ENCODE peak calls at places on chromosome 15, in ten cellular contexts. S is AG09309; U is endothelial cell; E is choroid plexus epithelial cell; I is cardiac muscle cell; P is Peyer's patch; R is PC-3; D is osteocyte; V is fibroblast of mammary gland; O is CD8-positive, alpha-beta T cell. H is an unnamed sample.

GRCh38 chr15:32790352-32790999 is 72.7 kb downstream of the GREM1 start:
- DNase-seq in S (no peak), U (no peak), E (peak), I (no peak), P (no peak), R (peak), D (no peak), V (peak), O (no peak), H (no peak)

GRCh38 chr15:88006146-88006545 is 250.4 kb downstream of the NTRK3 start:
- DNase-seq in S (no peak), U (no peak), E (no peak), I (no peak), P (no peak), R (no peak), D (no peak), V (no peak), O (no peak), H (no peak)

GRCh38 chr15:27767918-27768640 is 331.0 kb downstream of the OCA2 start:
- DNase-seq in S (no peak), U (no peak), E (no peak), I (no peak), P (no peak), R (no peak), D (peak), V (no peak), O (no peak), H (no peak)

GRCh38 chr15:87631775-87632174 is 624.8 kb downstream of the NTRK3 start:
- DNase-seq in S (no peak), U (no peak), E (no peak), I (no peak), P (no peak), R (no peak), D (no peak), V (no peak), O (no peak), H (no peak)

GRCh38 chr15:88693191-88693590 is 54.4 kb downstream of the ISG20 start:
- DNase-seq in S (no peak), U (no peak), E (no peak), I (no peak), P (no peak), R (no peak), D (no peak), V (no peak), O (no peak), H (no peak)

GRCh38 chr15:88448991-88449461 is 18.2 kb downstream of the MRPL46 start:
- DNase-seq in S (no peak), U (no peak), E (no peak), I (no peak), P (no peak), R (no peak), D (peak), V (no peak), O (no peak), H (no peak)

GRCh38 chr15:41695750-41696436 is 35.7 kb downstream of the MGA start:
- DNase-seq in S (no peak), U (peak), E (peak), I (peak), P (peak), R (peak), D (no peak), V (peak), O (peak), H (no peak)

GRCh38 chr15:96340611-96341464 is 10.3 kb downstream of the NR2F2 start:
- DNase-seq in S (no peak), U (peak), E (peak), I (peak), P (peak), R (peak), D (no peak), V (peak), O (no peak), H (peak)

GRCh38 chr15:74783072-74783807 is 1.4 kb downstream of the CSK start:
- DNase-seq in S (no peak), U (no peak), E (peak), I (no peak), P (no peak), R (no peak), D (no peak), V (peak), O (peak), H (no peak)

GRCh38 chr15:76107169-76107568 is 47.4 kb downstream of the TMEM266 start:
- DNase-seq in S (no peak), U (no peak), E (no peak), I (no peak), P (no peak), R (peak), D (peak), V (peak), O (no peak), H (no peak)

GRCh38 chr15:57885435-57885834 is 178.9 kb downstream of the POLR2M start:
- DNase-seq in S (no peak), U (no peak), E (no peak), I (no peak), P (no peak), R (no peak), D (no peak), V (no peak), O (no peak), H (no peak)

GRCh38 chr15:33963831-33964664 is 4.2 kb upstream of the CHRM5 start:
- DNase-seq in S (no peak), U (no peak), E (peak), I (peak), P (no peak), R (peak), D (no peak), V (peak), O (no peak), H (no peak)

GRCh38 chr15:91291673-91292072 is 191.6 kb downstream of the SV2B start:
- DNase-seq in S (no peak), U (no peak), E (peak), I (no peak), P (no peak), R (no peak), D (no peak), V (peak), O (no peak), H (no peak)

GRCh38 chr15:88939486-88939806 is 26.3 kb upstream of the MFGE8 start:
- DNase-seq in S (no peak), U (no peak), E (no peak), I (no peak), P (no peak), R (no peak), D (no peak), V (no peak), O (no peak), H (no peak)

GRCh38 chr15:43958894-43959330 is 132.1 kb downstream of the WDR76 start:
- DNase-seq in S (peak), U (no peak), E (peak), I (no peak), P (no peak), R (peak), D (no peak), V (peak), O (no peak), H (no peak)

GRCh38 chr15:78079296-78080087 is 2.0 kb upstream of the TBC1D2B start:
- DNase-seq in S (no peak), U (no peak), E (no peak), I (peak), P (peak), R (no peak), D (no peak), V (no peak), O (no peak), H (no peak)

GRCh38 chr15:47588968-47589367 is 128.3 kb upstream of the SEMA6D start:
- DNase-seq in S (no peak), U (no peak), E (no peak), I (no peak), P (no peak), R (no peak), D (no peak), V (no peak), O (no peak), H (no peak)

GRCh38 chr15:40854161-40854560 is 10.3 kb downstream of the SPINT1 start:
- DNase-seq in S (no peak), U (no peak), E (no peak), I (no peak), P (no peak), R (no peak), D (no peak), V (no peak), O (no peak), H (no peak)

GRCh38 chr15:59941612-59942011 is 62.5 kb upstream of the FOXB1 start:
- DNase-seq in S (no peak), U (no peak), E (no peak), I (no peak), P (no peak), R (peak), D (no peak), V (no peak), O (no peak), H (no peak)

GRCh38 chr15:27564656-27565055 is 534.5 kb downstream of the OCA2 start:
- DNase-seq in S (no peak), U (no peak), E (no peak), I (no peak), P (no peak), R (no peak), D (no peak), V (no peak), O (no peak), H (no peak)

GRCh38 chr15:25401511-25401910 is 37.3 kb downstream of the UBE3A start:
- DNase-seq in S (no peak), U (no peak), E (peak), I (no peak), P (no peak), R (no peak), D (no peak), V (peak), O (no peak), H (no peak)

DNA sequence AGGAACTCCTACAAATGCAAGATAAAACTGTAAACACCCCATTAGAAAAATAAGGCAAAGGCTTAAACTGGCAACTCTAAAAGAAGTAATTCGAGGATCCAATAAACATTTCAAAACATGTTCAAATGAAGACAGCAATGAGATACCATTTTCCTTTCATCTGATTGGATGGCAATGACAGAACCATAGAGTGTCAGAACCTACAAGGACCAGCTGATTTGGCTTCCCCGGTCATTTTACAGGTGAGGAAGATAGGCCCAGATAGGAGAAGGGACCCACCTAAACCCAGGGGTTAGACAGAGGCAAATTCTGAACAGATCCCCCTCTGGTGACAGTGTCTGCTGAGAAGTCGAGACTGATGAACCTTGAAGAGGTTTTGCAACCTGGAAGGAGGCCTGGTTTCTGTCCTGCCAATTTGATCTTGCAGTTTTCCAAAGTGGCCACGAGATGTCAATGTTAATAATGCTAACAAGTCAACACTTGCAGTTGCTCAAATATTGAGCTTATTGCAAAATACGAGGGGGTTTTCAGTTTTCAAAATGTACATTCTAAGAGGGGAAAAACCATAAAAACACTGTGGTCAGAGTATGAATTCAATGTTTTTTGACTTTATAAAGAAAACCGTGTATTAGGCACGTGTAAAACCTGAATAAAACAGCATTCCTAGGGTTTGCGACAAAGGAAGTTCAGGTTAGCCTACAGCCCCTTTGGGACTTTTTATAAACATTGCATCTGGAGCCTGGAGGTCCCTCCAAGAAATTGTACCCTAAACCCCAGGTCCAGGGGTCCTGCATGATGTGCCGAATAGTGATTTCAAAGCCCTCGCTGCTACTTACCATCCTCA is 21.5 kb downstream of the CFAP161 start:
- DNase-seq in S (peak), U (no peak), E (peak), I (peak), P (peak), R (peak), D (no peak), V (peak), O (peak), H (peak)
- TF ChIP-seq CTCF in S (peak), U (peak), E (peak), I (peak), P (no peak), R (peak), D (peak), V (peak), O (peak), H (peak)

GRCh38 chr15:70806992-70807712 is 43.8 kb upstream of the UACA start:
- DNase-seq in S (no peak), U (no peak), E (peak), I (no peak), P (peak), R (no peak), D (no peak), V (peak), O (no peak), H (no peak)
- TF ChIP-seq CTCF in S (no peak), U (no peak), E (no peak), I (no peak), P (no peak), R (no peak), D (no peak), V (no peak), O (no peak), H (no peak)

DNA sequence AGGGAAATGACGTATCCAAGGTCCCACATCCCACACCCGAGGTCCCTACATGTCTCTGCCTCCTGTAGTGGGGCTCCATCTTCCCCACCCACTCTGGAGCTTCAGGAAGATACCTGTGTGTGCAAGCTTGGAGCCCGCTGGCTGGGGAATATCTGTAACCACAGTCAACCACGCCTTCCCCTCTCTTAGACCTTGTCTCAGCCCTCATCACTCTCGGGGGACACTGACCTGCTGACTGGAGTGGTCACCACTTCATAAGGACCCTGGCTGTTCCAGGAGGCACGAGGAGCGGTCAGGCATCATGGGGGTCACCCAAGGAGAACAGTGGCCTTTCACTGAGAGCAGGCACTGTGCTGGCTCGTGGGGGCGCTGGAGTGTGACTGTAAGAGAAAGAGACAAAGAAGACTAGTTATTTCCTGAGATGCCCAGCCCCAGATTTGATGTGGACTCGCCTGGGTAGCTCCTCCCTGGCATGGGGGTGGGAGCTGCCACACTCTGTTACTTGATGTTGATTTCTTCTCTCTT is 48.6 kb downstream of the CTXND1 start:
- DNase-seq in S (no peak), U (no peak), E (no peak), I (no peak), P (no peak), R (no peak), D (peak), V (no peak), O (no peak), H (peak)
- TF ChIP-seq CTCF in S (no peak), U (no peak), E (no peak), I (no peak), P (no peak), R (no peak), D (no peak), V (no peak), O (no peak), H (no peak)

GRCh38 chr15:73560501-73561117 is 72.6 kb downstream of the NPTN start:
- DNase-seq in S (peak), U (no peak), E (peak), I (peak), P (no peak), R (peak), D (no peak), V (peak), O (no peak), H (no peak)

GRCh38 chr15:73567022-73567421 is 66.2 kb downstream of the NPTN start:
- DNase-seq in S (no peak), U (no peak), E (no peak), I (no peak), P (no peak), R (no peak), D (no peak), V (no peak), O (no peak), H (no peak)

GRCh38 chr15:73568881-73569280 is 64.3 kb downstream of the NPTN start:
- DNase-seq in S (no peak), U (no peak), E (no peak), I (no peak), P (no peak), R (no peak), D (no peak), V (no peak), O (no peak), H (no peak)

GRCh38 chr15:73558529-73558928 is 74.7 kb downstream of the NPTN start:
- DNase-seq in S (no peak), U (no peak), E (no peak), I (no peak), P (no peak), R (peak), D (no peak), V (peak), O (no peak), H (no peak)

GRCh38 chr15:73564255-73564654 is 68.9 kb downstream of the NPTN start:
- DNase-seq in S (no peak), U (no peak), E (peak), I (no peak), P (no peak), R (peak), D (no peak), V (peak), O (no peak), H (no peak)
- TF ChIP-seq CTCF in S (peak), U (no peak), E (peak), I (peak), P (no peak), R (peak), D (peak), V (peak), O (no peak), H (no peak)

GRCh38 chr15:101501703-101502373 is 12.3 kb upstream of the PCSK6 start:
- DNase-seq in S (no peak), U (peak), E (peak), I (peak), P (peak), R (peak), D (peak), V (no peak), O (peak), H (peak)
- TF ChIP-seq CTCF in S (peak), U (peak), E (peak), I (peak), P (no peak), R (peak), D (peak), V (peak), O (peak), H (peak)

DNA sequence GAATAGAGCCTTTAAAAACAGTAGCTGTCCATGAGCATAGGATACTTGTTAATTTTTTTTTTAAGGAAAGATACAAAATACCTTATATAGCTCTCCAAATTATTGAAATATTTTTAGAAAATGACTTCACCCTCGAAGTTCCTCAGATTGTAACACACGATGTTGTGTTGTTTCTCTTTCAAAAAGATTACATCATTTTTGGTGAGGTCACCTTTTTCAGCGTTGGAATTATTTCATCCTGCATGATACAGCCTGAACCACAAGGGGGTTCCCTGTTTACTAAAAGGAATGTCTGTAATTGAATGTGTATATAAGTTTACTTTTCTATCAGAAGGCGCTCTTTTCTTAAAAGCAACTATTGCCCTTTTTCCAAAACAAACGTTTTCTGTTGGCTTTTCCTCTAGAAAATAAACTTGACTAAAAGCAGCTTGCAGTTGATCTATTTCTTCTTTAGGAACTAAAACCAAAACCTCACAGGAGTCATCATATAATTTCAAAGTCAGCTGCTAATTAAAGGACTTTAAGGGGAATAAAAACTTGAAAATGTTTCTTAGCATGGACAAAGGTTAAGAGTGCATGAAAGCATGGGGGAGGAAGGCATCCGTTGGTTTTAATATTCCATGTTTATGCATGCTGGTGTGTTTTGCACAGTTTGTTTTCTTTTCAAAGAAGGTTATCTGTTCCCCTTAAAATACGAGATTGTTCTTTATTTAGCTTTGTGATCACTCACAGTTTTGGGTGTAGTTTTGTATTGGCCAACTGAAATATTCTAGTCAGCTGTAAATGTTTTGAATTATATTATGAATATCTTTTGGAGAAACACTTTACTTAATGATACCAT is 29.4 kb downstream of the LYSMD4 start:
- DNase-seq in S (peak), U (peak), E (peak), I (peak), P (no peak), R (peak), D (no peak), V (peak), O (no peak), H (no peak)
- TF ChIP-seq CTCF in S (peak), U (peak), E (peak), I (peak), P (no peak), R (peak), D (peak), V (peak), O (no peak), H (no peak)